ENCODE peak calls at places on chromosomes 5 and 9, in seven cellular contexts. G is GM13977; C is activated CD8-positive, alpha-beta T cell treated with anti-CD3 and anti-CD28 coated beads for 36 hours; M is AG09309; V is GM12865; J is breast epithelium; Z is lower lobe of right lung. P is an unnamed sample.

GRCh38 chr9:107246259-107247254 is 36.5 kb upstream of the RAD23B start:
- DNase-seq in G (no peak), C (peak; percentile 33), M (no peak), V (peak; percentile 20), J (no peak), Z (no peak), P (no peak)

GRCh38 chr9:4114569-4115505 is 185.0 kb downstream of the GLIS3 start:
- DNase-seq in G (no peak), C (no peak), M (no peak), V (no peak), J (no peak), Z (no peak), P (no peak)

GRCh38 chr5:177369050-177369912 is 11.6 kb downstream of the RGS14 start:
- DNase-seq in G (peak; percentile 77), C (peak; percentile 45), M (no peak), V (peak; percentile 46), J (no peak), Z (no peak), P (peak; percentile 68)

GRCh38 chr5:98631311-98632054 is 142.0 kb upstream of the RGMB start:
- DNase-seq in G (no peak), C (no peak), M (peak; percentile 92), V (no peak), J (no peak), Z (no peak), P (no peak)

GRCh38 chr5:77390795-77391194 is 101.3 kb downstream of the WDR41 start:
- DNase-seq in G (no peak), C (no peak), M (peak; percentile 50), V (no peak), J (no peak), Z (no peak), P (no peak)

GRCh38 chr9:95722141-95722540 is 153.3 kb upstream of the ERCC6L2 start:
- DNase-seq in G (no peak), C (no peak), M (no peak), V (no peak), J (no peak), Z (no peak), P (no peak)

GRCh38 chr5:89613222-89613956 is 730.4 kb upstream of the MEF2C start:
- DNase-seq in G (peak; percentile 50), C (no peak), M (no peak), V (peak; percentile 59), J (no peak), Z (no peak), P (peak; percentile 52)

GRCh38 chr9:137045294-137046093 is 483 bp downstream of the NPDC1 start:
- DNase-seq in G (no peak), C (peak; percentile 38), M (no peak), V (no peak), J (no peak), Z (no peak), P (no peak)

GRCh38 chr5:96256795-96257470 is 176.1 kb downstream of the PCSK1 start:
- DNase-seq in G (no peak), C (peak; percentile 7), M (no peak), V (peak; percentile 70), J (no peak), Z (no peak), P (no peak)

GRCh38 chr5:149473441-149473840 is 77.8 kb downstream of the CSNK1A1 start:
- DNase-seq in G (no peak), C (no peak), M (no peak), V (no peak), J (no peak), Z (no peak), P (no peak)

GRCh38 chr9:89970701-89971100 is 365.9 kb downstream of the GADD45G start:
- DNase-seq in G (no peak), C (no peak), M (no peak), V (no peak), J (no peak), Z (no peak), P (no peak)

GRCh38 chr9:88987646-88988045 is 3.6 kb upstream of the S1PR3 start:
- DNase-seq in G (no peak), C (no peak), M (no peak), V (no peak), J (no peak), Z (no peak), P (no peak)

GRCh38 chr5:71658916-71659661 is 60.0 kb upstream of the CARTPT start:
- DNase-seq in G (peak; percentile 23), C (no peak), M (no peak), V (peak; percentile 6), J (no peak), Z (no peak), P (no peak)

GRCh38 chr5:86679529-86679928 is 61.8 kb downstream of the COX7C start:
- DNase-seq in G (peak; percentile 7), C (no peak), M (peak; percentile 17), V (peak; percentile 30), J (peak; percentile 16), Z (no peak), P (no peak)
- TF ChIP-seq CTCF in G (peak; percentile 62), C (peak; percentile 55), M (peak; percentile 44), V (peak; percentile 44), J (peak; percentile 53), Z (peak; percentile 48), P (peak; percentile 41)

GRCh38 chr9:133048595-133048994 is 13.2 kb upstream of the CEL start:
- DNase-seq in G (peak; percentile 71), C (peak; percentile 54), M (no peak), V (peak; percentile 34), J (no peak), Z (no peak), P (peak; percentile 66)
- TF ChIP-seq CTCF in G (peak; percentile 55), C (peak; percentile 51), M (peak; percentile 61), V (peak; percentile 39), J (no peak), Z (peak; percentile 18), P (peak; percentile 38)

GRCh38 chr9:120869726-120870125 is 7.3 kb downstream of the PHF19 start:
- DNase-seq in G (no peak), C (no peak), M (no peak), V (no peak), J (no peak), Z (peak; percentile 51), P (no peak)

GRCh38 chr9:120868339-120868675 is 8.7 kb downstream of the PHF19 start:
- DNase-seq in G (no peak), C (no peak), M (peak; percentile 57), V (no peak), J (no peak), Z (no peak), P (no peak)

GRCh38 chr9:120867676-120868338 is 9.2 kb downstream of the PHF19 start:
- DNase-seq in G (no peak), C (no peak), M (no peak), V (no peak), J (no peak), Z (no peak), P (no peak)

GRCh38 chr9:120869360-120869687 is 7.7 kb downstream of the PHF19 start:
- DNase-seq in G (no peak), C (no peak), M (no peak), V (no peak), J (no peak), Z (no peak), P (no peak)

GRCh38 chr9:120868676-120869359 is 8.2 kb downstream of the PHF19 start:
- DNase-seq in G (peak; percentile 98), C (peak; percentile 98), M (peak; percentile 63), V (peak; percentile 98), J (peak; percentile 97), Z (peak; percentile 99), P (peak; percentile 99)
- TF ChIP-seq CTCF in G (peak; percentile 75), C (peak; percentile 51), M (peak; percentile 65), V (peak; percentile 63), J (peak; percentile 31), Z (peak; percentile 51), P (peak; percentile 60)

GRCh38 chr9:130880599-130881220 is 15.9 kb downstream of the QRFP start:
- DNase-seq in G (no peak), C (no peak), M (no peak), V (no peak), J (no peak), Z (peak; percentile 14), P (no peak)
- TF ChIP-seq CTCF in G (no peak), C (no peak), M (no peak), V (no peak), J (no peak), Z (no peak), P (no peak)

GRCh38 chr9:12426198-12426864 is 266.9 kb upstream of the TYRP1 start:
- DNase-seq in G (peak; percentile 2), C (no peak), M (no peak), V (no peak), J (no peak), Z (no peak), P (no peak)
- TF ChIP-seq CTCF in G (no peak), C (no peak), M (no peak), V (no peak), J (no peak), Z (no peak), P (no peak)